ENCODE peak calls at places on chromosomes 16 and 17, in four cellular contexts. One of them, this sample, is unnamed.

GRCh38 chr17:9768381-9768934 is 22.9 kb downstream of the DHRS7C start:
- DNase-seq in AG09309: no peak
- DNase-seq in AG10803: peak
- DNase-seq in astrocyte of the spinal cord: peak
- DNase-seq in this sample: peak

GRCh38 chr16:84443166-84443802 is 61.2 kb downstream of the MEAK7 start:
- DNase-seq in astrocyte of the spinal cord: no peak
- DNase-seq in AG09309: no peak
- DNase-seq in AG10803: no peak
- DNase-seq in this sample: peak

GRCh38 chr16:75288596-75289120 is 37.2 kb upstream of the BCAR1 start:
- DNase-seq in AG09309: no peak
- DNase-seq in astrocyte of the spinal cord: no peak
- DNase-seq in AG10803: no peak
- DNase-seq in this sample: no peak

GRCh38 chr17:45168991-45169752 is 7.5 kb downstream of the HEXIM2 start:
- DNase-seq in astrocyte of the spinal cord: no peak
- DNase-seq in AG09309: no peak
- DNase-seq in AG10803: no peak
- DNase-seq in this sample: peak

GRCh38 chr16:31488630-31489564 is 6.0 kb downstream of the SLC5A2 start:
- DNase-seq in AG09309: no peak
- DNase-seq in astrocyte of the spinal cord: no peak
- DNase-seq in AG10803: no peak
- DNase-seq in this sample: peak

GRCh38 chr16:57341441-57342303 is 16.9 kb upstream of the CCL22 start:
- DNase-seq in AG09309: peak
- DNase-seq in AG10803: peak
- DNase-seq in astrocyte of the spinal cord: peak
- DNase-seq in this sample: no peak

GRCh38 chr17:49567871-49568694 is 7.6 kb upstream of the NXPH3 start:
- DNase-seq in AG09309: no peak
- DNase-seq in astrocyte of the spinal cord: peak
- DNase-seq in AG10803: peak
- DNase-seq in this sample: peak

GRCh38 chr17:75756451-75757085 is 8.4 kb downstream of the GALK1 start:
- DNase-seq in AG10803: no peak
- DNase-seq in AG09309: no peak
- DNase-seq in astrocyte of the spinal cord: no peak
- DNase-seq in this sample: peak

GRCh38 chr17:11583306-11583992 is 14.8 kb upstream of the DNAH9 start:
- DNase-seq in astrocyte of the spinal cord: no peak
- DNase-seq in AG10803: no peak
- DNase-seq in AG09309: no peak
- DNase-seq in this sample: no peak

GRCh38 chr17:17763136-17763535 is 73.7 kb downstream of the SREBF1 start:
- DNase-seq in AG10803: no peak
- DNase-seq in AG09309: no peak
- DNase-seq in astrocyte of the spinal cord: no peak
- DNase-seq in this sample: no peak

GRCh38 chr16:12874135-12874534 is 27.3 kb upstream of the SHISA9 start:
- DNase-seq in AG09309: peak
- DNase-seq in astrocyte of the spinal cord: peak
- DNase-seq in AG10803: peak
- DNase-seq in this sample: no peak

DNA sequence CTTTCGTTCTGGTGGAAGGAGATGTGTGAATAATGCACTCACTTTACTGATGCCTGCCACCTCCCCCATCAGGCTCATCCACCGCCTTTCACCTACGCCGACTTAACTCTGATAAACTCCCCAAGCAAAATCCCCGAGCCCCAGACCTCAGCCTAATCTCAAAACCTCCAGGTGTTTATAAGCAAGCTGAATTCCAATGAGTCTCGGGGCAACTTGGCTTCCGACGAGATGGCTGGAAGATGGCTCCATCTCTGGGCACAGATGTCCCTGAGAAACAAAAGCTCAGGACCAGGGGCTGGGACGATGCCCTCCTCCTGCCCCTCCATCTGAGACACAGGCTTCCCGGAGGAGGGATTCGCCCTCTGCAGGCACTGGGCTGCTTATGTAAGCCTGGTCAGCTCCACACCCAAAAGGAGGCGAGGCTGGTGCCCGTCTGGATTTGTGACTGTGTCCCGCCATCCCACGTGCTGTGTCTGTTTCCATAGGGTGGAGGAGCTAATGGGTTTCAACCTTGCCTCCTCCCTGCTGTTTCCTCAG is 386.4 kb upstream of the TNRC6C start:
- DNase-seq in astrocyte of the spinal cord: no peak
- DNase-seq in AG09309: no peak
- DNase-seq in AG10803: no peak
- DNase-seq in this sample: peak
- H3K4me3 ChIP-seq in astrocyte of the spinal cord: no peak
- H3K4me3 ChIP-seq in AG09309: no peak
- H3K4me3 ChIP-seq in AG10803: no peak
- H3K4me3 ChIP-seq in this sample: no peak

GRCh38 chr16:81515721-81516120 is 71.1 kb downstream of the CMIP start:
- DNase-seq in AG09309: no peak
- DNase-seq in AG10803: no peak
- DNase-seq in astrocyte of the spinal cord: no peak
- DNase-seq in this sample: no peak

GRCh38 chr16:81513204-81514040 is 68.8 kb downstream of the CMIP start:
- DNase-seq in AG10803: peak
- DNase-seq in AG09309: no peak
- DNase-seq in astrocyte of the spinal cord: peak
- DNase-seq in this sample: peak

GRCh38 chr16:81515281-81515680 is 70.7 kb downstream of the CMIP start:
- DNase-seq in astrocyte of the spinal cord: no peak
- DNase-seq in AG10803: no peak
- DNase-seq in AG09309: no peak
- DNase-seq in this sample: no peak

GRCh38 chr16:81514568-81515258 is 70.1 kb downstream of the CMIP start:
- DNase-seq in AG10803: no peak
- DNase-seq in AG09309: no peak
- DNase-seq in astrocyte of the spinal cord: no peak
- DNase-seq in this sample: no peak

DNA sequence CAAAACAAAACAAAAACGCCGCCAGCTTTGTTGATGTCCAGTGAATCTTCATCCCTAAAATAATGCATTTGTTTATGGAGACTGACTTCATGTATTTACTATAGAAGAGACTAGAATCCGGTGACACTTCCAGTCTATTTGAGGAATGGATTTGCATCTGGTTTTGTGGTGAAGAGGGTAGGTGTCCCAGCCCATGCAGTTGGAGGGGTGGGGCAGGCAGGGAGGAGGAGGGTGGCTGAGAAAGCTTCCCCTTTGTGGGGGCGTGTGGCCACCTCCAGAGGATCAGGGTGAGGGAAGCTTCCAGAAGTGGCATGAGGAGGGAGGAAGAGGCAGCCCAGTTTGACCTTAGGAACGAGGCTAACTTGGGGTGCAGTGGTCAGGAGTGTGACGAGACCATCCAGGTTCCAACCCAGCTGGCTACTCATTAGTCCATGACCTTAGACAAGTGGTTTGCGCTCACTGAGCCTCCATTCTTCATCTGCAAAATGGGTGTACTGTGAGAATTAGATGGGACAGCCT is 69.5 kb downstream of the CMIP start:
- DNase-seq in AG09309: no peak
- DNase-seq in AG10803: no peak
- DNase-seq in astrocyte of the spinal cord: no peak
- DNase-seq in this sample: no peak
- H3K4me3 ChIP-seq in AG09309: no peak
- H3K4me3 ChIP-seq in AG10803: no peak
- H3K4me3 ChIP-seq in astrocyte of the spinal cord: no peak
- H3K4me3 ChIP-seq in this sample: no peak

DNA sequence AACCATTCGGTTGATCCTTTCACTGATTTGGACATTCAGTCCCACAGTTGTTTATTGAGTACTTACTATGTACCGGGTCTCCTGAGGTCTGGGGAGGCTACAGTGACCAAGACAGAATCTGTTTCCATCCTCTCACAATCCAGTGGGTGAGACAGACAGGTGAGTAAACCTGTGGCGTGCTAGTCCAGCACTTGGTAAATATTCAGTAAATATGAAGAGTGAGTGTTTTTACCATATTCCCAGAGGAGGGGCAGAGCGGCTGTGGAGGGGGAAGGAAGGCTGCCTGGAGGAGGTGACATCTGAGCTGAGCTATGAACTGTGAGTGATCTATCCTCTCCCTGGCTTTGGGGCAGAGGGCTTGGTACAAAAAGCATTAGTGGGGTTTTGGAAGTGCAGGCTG is 31.4 kb downstream of the CCR7 start:
- DNase-seq in AG09309: no peak
- DNase-seq in AG10803: no peak
- DNase-seq in astrocyte of the spinal cord: no peak
- DNase-seq in this sample: no peak
- H3K4me3 ChIP-seq in AG09309: no peak
- H3K4me3 ChIP-seq in AG10803: no peak
- H3K4me3 ChIP-seq in astrocyte of the spinal cord: no peak
- H3K4me3 ChIP-seq in this sample: no peak

GRCh38 chr16:1334739-1335138 is 1.3 kb downstream of the BAIAP3 start:
- DNase-seq in AG10803: no peak
- DNase-seq in AG09309: no peak
- DNase-seq in astrocyte of the spinal cord: no peak
- DNase-seq in this sample: no peak
- H3K4me3 ChIP-seq in AG10803: no peak
- H3K4me3 ChIP-seq in AG09309: no peak
- H3K4me3 ChIP-seq in astrocyte of the spinal cord: no peak
- H3K4me3 ChIP-seq in this sample: peak

This sample was measured in H7.